ENCODE peak calls at places on chromosomes 5 and 9, in four cellular contexts. T is lower leg skin, P is fibroblast of the conjunctiva, Q is T-cell. B is an unnamed sample.
A peak's percentile ranks its signal among the peaks of the same experiment; 100 is the strongest.

GRCh38 chr9:86721843-86722705 is 225.2 kb downstream of the GAS1 start:
- DNase-seq in T (no peak), P (peak; percentile 96), Q (no peak), B (no peak)

GRCh38 chr5:151454166-151454565 is 6.8 kb downstream of the SLC36A1 start:
- DNase-seq in T (no peak), P (no peak), Q (no peak), B (no peak)

GRCh38 chr5:134567651-134568338 is 42.3 kb downstream of the JADE2 start:
- DNase-seq in T (no peak), P (no peak), Q (no peak), B (no peak)

GRCh38 chr5:98755406-98755805 is 18.1 kb upstream of the RGMB start:
- DNase-seq in T (no peak), P (peak; percentile 75), Q (no peak), B (no peak)

GRCh38 chr9:132209263-132209662 is 47.4 kb downstream of the NTNG2 start:
- DNase-seq in T (no peak), P (no peak), Q (no peak), B (no peak)

GRCh38 chr5:125835293-125836172 is 587.7 kb upstream of the GRAMD2B start:
- DNase-seq in T (no peak), P (peak; percentile 21), Q (no peak), B (peak; percentile 72)

GRCh38 chr5:3361811-3362605 is 233.6 kb upstream of the IRX1 start:
- DNase-seq in T (peak; percentile 40), P (no peak), Q (no peak), B (no peak)

GRCh38 chr5:40605295-40605958 is 74.3 kb upstream of the PTGER4 start:
- DNase-seq in T (no peak), P (no peak), Q (no peak), B (no peak)

GRCh38 chr9:19934301-19934868 is 145.5 kb upstream of the SLC24A2 start:
- DNase-seq in T (no peak), P (no peak), Q (no peak), B (no peak)

GRCh38 chr5:177004961-177005360 is 1.6 kb downstream of the UIMC1 start:
- DNase-seq in T (no peak), P (no peak), Q (no peak), B (no peak)

GRCh38 chr5:78095119-78095518 is 199.4 kb downstream of the AP3B1 start:
- DNase-seq in T (no peak), P (no peak), Q (no peak), B (no peak)

GRCh38 chr9:93205045-93205768 is 21.3 kb downstream of the WNK2 start:
- DNase-seq in T (no peak), P (peak; percentile 10), Q (no peak), B (peak; percentile 24)

GRCh38 chr5:42993516-42994284 is 46.4 kb downstream of the ANXA2R start:
- DNase-seq in T (no peak), P (no peak), Q (peak; percentile 69), B (peak; percentile 24)

GRCh38 chr5:129172561-129172960 is 78.0 kb downstream of the ISOC1 start:
- DNase-seq in T (no peak), P (peak; percentile 14), Q (no peak), B (peak; percentile 74)

GRCh38 chr5:62603934-62604333 is 25.3 kb downstream of the LRRC70 start:
- DNase-seq in T (no peak), P (no peak), Q (no peak), B (no peak)

GRCh38 chr9:92715488-92716231 is 45.7 kb upstream of the IPPK start:
- DNase-seq in T (peak; percentile 90), P (peak; percentile 28), Q (no peak), B (no peak)

GRCh38 chr9:89662718-89663246 is 58.0 kb downstream of the GADD45G start:
- DNase-seq in T (peak; percentile 85), P (no peak), Q (no peak), B (peak; percentile 33)

GRCh38 chr5:126561908-126562307 is 33.1 kb downstream of the ALDH7A1 start:
- DNase-seq in T (no peak), P (no peak), Q (no peak), B (no peak)

GRCh38 chr5:107476783-107477182 is 194.0 kb downstream of the EFNA5 start:
- DNase-seq in T (no peak), P (no peak), Q (peak; percentile 32), B (no peak)

GRCh38 chr9:129777769-129778130 is 24.9 kb upstream of the PTGES start:
- DNase-seq in T (no peak), P (no peak), Q (no peak), B (no peak)

GRCh38 chr9:133257398-133258053 is 17.5 kb downstream of the ABO start:
- DNase-seq in T (peak; percentile 92), P (no peak), Q (no peak), B (no peak)

GRCh38 chr9:20591223-20591622 is 31.1 kb downstream of the MLLT3 start:
- DNase-seq in T (no peak), P (no peak), Q (no peak), B (no peak)

GRCh38 chr5:135559342-135559741 is 19.4 kb downstream of the CXCL14 start:
- DNase-seq in T (no peak), P (no peak), Q (no peak), B (no peak)

GRCh38 chr5:51961154-51961562 is 577.9 kb downstream of the ISL1 start:
- DNase-seq in T (no peak), P (no peak), Q (no peak), B (no peak)

GRCh38 chr5:113082547-113082905 is 105.9 kb downstream of the DCP2 start:
- DNase-seq in T (no peak), P (no peak), Q (no peak), B (no peak)

GRCh38 chr5:13251623-13252367 is 692.7 kb downstream of the DNAH5 start:
- DNase-seq in T (no peak), P (no peak), Q (no peak), B (peak; percentile 52)

B was measured in globus pallidus.